ENCODE peak calls at places on chromosomes 1 and 21, in six cellular contexts. S is endothelial cell; J is upper lobe of right lung; N is AG10803; Y is gastrocnemius medialis; M is CD8-positive, alpha-beta T cell. I is an unnamed sample.

GRCh38 chr1:147741075-147741474 is 19.3 kb downstream of the GJA5 start:
- DNase-seq in Y (no peak), M (no peak), J (no peak), N (no peak), S (no peak), I (no peak)

GRCh38 chr1:211944733-211945500 is 90.4 kb downstream of the INTS7 start:
- DNase-seq in N (peak; percentile 42), J (no peak), S (peak; percentile 30), M (no peak), Y (no peak), I (no peak)

GRCh38 chr1:117570988-117571409 is 34.8 kb upstream of the TENT5C start:
- DNase-seq in M (no peak), Y (no peak), J (peak; percentile 70), S (no peak), N (no peak), I (no peak)

GRCh38 chr1:203264052-203264501 is 34.6 kb upstream of the CHIT1 start:
- DNase-seq in Y (no peak), M (no peak), N (peak; percentile 44), S (no peak), J (no peak), I (no peak)

GRCh38 chr1:110746644-110747259 is 72.0 kb upstream of the KCNA3 start:
- DNase-seq in J (no peak), S (peak; percentile 72), N (peak; percentile 32), M (peak; percentile 55), Y (no peak), I (no peak)

GRCh38 chr1:182301026-182301436 is 90.6 kb downstream of the GLUL start:
- DNase-seq in J (no peak), M (peak; percentile 55), S (no peak), N (no peak), Y (no peak), I (no peak)

GRCh38 chr1:192516776-192517297 is 58.7 kb upstream of the RGS1 start:
- DNase-seq in J (no peak), S (no peak), N (peak; percentile 36), Y (no peak), M (peak; percentile 77), I (no peak)

GRCh38 chr1:160208179-160209040 is 3.2 kb downstream of the PEA15 start:
- DNase-seq in Y (no peak), J (no peak), M (no peak), S (peak; percentile 60), N (no peak), I (peak; percentile 58)

GRCh38 chr21:41843584-41843983 is 35.6 kb downstream of the PRDM15 start:
- DNase-seq in N (no peak), M (no peak), J (peak; percentile 28), Y (no peak), S (no peak), I (no peak)

GRCh38 chr1:70112838-70113237 is 92.5 kb downstream of the LRRC40 start:
- DNase-seq in M (no peak), N (no peak), J (no peak), S (no peak), Y (no peak), I (no peak)

GRCh38 chr1:157040802-157041201 is 4.7 kb downstream of the ARHGEF11 start:
- DNase-seq in S (no peak), M (no peak), Y (no peak), N (peak; percentile 65), J (no peak), I (no peak)

GRCh38 chr1:25743164-25744139 is 56.5 kb upstream of the SELENON start:
- DNase-seq in M (no peak), N (peak; percentile 84), J (peak; percentile 82), Y (peak; percentile 97), S (no peak), I (peak; percentile 95)

GRCh38 chr1:25893072-25893604 is 13.1 kb downstream of the STMN1 start:
- DNase-seq in S (no peak), J (no peak), Y (no peak), M (no peak), N (no peak), I (no peak)

GRCh38 chr1:29247044-29247443 is 10.7 kb downstream of the PTPRU start:
- DNase-seq in Y (no peak), M (no peak), J (no peak), S (no peak), N (no peak), I (no peak)

GRCh38 chr1:86915737-86916235 is 1.4 kb downstream of the HS2ST1 start:
- DNase-seq in Y (no peak), N (peak; percentile 1), J (no peak), M (no peak), S (no peak), I (no peak)

GRCh38 chr1:61082336-61083013 is at the start of gene NFIA:
- DNase-seq in S (no peak), M (peak; percentile 33), J (peak; percentile 75), Y (peak; percentile 79), N (peak; percentile 36), I (no peak)

GRCh38 chr1:24151175-24151533 is 8.2 kb upstream of the IL22RA1 start:
- DNase-seq in N (no peak), S (peak; percentile 26), Y (no peak), J (no peak), M (no peak), I (no peak)

DNA sequence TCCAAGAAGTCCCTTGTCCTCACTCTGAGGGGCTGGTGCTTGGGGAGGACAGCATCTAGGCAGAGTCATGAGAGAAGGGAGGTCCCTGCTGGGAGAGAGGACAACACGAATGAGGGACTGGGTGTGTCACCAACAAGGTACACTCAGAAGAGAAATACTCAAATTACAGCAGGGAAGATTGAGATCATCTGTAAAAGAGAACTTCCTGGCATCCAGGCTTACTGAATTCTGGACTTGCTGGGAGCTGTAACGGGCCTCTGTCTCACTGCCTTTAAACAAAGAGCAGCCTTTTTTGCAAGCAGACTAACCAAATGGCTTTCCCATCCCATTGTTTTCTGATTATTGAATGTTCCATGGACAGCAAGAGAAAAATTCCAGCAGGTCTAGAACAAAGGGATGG is 195.7 kb upstream of the RAB4A start:
- DNase-seq in Y (no peak), J (no peak), N (no peak), M (no peak), S (no peak), I (no peak)
- TF ChIP-seq CTCF in Y (no peak), J (no peak), N (no peak), M (no peak), S (no peak), I (no peak)

GRCh38 chr1:199287632-199288031 is 648.8 kb downstream of the PTPRC start:
- DNase-seq in Y (no peak), N (no peak), J (no peak), M (no peak), S (no peak), I (no peak)
- TF ChIP-seq CTCF in Y (no peak), N (no peak), J (no peak), M (no peak), S (no peak), I (no peak)

DNA sequence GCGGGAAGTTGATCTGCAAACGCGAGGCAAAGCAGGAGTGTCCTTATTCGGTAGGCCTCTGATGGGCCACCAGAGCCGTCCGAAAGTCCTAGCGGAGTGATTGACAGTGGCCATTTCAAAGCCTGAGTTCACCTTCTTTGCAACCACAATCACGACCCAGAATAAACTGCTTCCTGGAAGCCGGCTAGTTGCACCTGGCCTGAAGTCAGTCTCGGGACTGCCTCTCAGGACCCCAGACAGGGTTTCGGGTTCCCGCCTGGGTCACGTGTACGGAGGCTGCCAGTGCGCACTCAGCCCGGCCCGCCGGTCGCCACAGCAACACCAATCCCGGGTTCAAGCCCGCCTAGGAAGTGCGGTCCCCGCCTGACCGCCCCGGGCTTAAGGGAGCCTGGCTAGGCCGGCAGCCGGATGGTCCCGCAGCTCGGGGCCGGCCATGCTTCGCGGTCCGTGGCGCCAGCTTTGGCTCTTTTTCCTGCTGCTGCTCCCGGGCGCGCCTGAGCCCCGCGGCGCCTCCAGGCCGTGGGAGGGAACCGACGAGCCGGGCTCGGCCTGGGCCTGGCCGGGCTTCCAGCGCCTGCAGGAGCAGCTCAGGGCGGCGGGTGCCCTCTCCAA is at the start of gene TOR3A:
- DNase-seq in Y (peak; percentile 97), S (peak; percentile 76), M (peak; percentile 72), J (peak; percentile 97), N (peak; percentile 84), I (peak; percentile 94)
- TF ChIP-seq CTCF in Y (no peak), S (no peak), M (no peak), J (no peak), N (no peak), I (no peak)

DNA sequence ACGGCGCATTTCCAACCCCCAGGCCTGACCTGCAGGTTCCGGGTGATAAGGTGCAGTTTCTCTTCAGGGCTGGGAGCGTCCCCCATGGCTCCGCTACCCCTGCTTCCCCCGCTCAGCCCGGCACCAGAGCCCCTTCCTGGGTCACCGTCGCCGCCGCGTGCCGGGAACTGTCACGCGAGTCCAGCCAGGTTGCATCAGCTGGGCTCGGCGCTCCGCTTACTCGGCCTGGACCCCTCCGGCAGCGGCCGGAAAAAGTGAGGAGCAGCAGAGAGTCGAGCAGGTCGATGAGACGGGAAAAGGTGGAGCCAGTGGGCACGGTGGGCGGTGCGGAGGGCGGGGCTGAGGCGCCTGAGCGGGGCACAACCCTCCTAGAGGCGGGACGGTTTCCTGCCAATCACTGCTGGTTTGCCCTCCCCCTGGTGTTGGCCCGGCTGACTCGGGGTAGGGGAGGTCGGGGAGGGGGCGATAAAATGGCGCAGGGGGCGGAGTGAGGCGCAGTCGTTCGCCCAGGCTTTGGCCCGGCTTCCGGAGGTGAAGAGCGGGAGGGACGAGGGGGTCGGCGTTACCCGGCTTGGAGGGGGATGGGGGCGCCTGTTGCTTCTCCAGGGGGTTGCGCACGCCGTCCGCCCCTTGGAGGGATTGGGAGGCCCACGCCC is at the start of the genes S100PBP and YARS1:
- DNase-seq in J (peak; percentile 100), M (peak; percentile 98), S (peak; percentile 100), N (peak; percentile 98), Y (peak; percentile 99), I (peak; percentile 99)
- TF ChIP-seq CTCF in J (peak; percentile 2), M (no peak), S (no peak), N (no peak), Y (no peak), I (no peak)

GRCh38 chr1:17441265-17441992 is 2.0 kb upstream of the RCC2 start:
- DNase-seq in M (no peak), N (peak; percentile 68), J (no peak), Y (no peak), S (no peak), I (no peak)
- TF ChIP-seq CTCF in M (no peak), N (no peak), J (no peak), Y (no peak), S (no peak), I (no peak)

DNA sequence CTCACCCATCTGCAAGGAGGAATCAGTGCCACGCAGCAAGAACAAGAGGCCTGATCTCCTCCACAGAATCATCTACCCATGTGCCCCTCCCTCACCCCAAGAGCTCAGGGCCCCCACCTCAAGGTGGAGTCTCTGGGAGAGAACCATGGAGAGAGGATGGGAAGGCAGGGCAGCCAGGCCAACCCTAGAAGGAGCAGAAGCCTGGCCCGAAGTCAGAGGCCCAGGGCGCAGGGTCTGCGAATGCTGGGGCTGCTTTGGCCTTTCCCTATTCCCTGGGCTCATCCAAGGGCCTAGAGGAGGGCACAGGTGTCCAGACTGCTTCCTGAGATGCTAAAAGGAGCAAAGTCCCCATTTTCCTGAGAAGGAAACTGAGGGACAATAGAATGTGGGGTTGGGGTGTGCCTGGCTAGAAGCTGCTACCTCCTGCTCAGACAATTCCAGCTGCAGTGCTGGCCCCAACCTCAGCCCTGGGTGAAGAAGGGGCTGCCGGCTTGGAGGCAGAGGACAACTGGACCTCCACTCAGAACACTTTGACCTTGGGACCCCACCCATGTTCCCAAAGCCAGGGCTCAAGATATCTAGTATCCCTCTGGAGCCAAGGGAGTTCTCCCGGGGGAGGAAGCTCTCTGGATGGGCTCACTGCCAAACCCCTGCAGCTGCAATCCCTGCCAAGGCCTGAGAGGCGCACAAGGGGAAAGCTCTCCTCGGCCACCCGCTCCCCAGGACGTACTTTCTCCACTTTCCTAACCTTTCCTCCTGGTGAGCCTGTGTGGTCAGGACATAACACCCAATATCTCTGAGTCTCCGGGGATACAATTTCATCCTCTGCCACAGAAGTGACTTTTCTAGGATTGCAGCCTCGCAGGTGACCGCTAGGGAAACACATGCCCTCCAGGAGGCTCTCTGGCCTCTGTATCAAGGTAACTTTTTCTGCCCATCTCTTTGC is 16.6 kb upstream of the LEMD1 start:
- DNase-seq in M (no peak), N (peak; percentile 61), J (peak; percentile 88), S (peak; percentile 58), Y (peak; percentile 57), I (peak; percentile 89)
- TF ChIP-seq CTCF in M (no peak), N (peak; percentile 66), J (peak; percentile 78), S (peak; percentile 45), Y (peak; percentile 40), I (peak; percentile 81)